ENCODE peak calls at places on chromosomes 5 and 9, in eight cellular contexts. S, T, F, U, A, R, E and D are unnamed samples.

GRCh38 chr9:91253488-91253887 is 108.2 kb downstream of the AUH start:
- DNase-seq in S (no peak), T (no peak), F (no peak), U (no peak), A (no peak), R (no peak), E (no peak), D (no peak)

GRCh38 chr5:74640450-74641013 is at the start of gene ENC1:
- DNase-seq in S (peak), T (peak), F (peak), U (peak), A (peak), R (peak), E (peak), D (peak)

GRCh38 chr9:11158063-11158462 is 545.3 kb upstream of the PTPRD start:
- DNase-seq in S (no peak), T (no peak), F (no peak), U (no peak), A (no peak), R (no peak), E (no peak), D (no peak)

GRCh38 chr9:27125030-27125429 is 16.0 kb downstream of the TEK start:
- DNase-seq in S (peak), T (peak), F (peak), U (no peak), A (no peak), R (peak), E (peak), D (peak)

GRCh38 chr9:70043689-70044449 is at the start of gene MAMDC2:
- DNase-seq in S (peak), T (peak), F (peak), U (no peak), A (peak), R (no peak), E (peak), D (no peak)

GRCh38 chr9:71858812-71859211 is 52.2 kb downstream of the ABHD17B start:
- DNase-seq in S (no peak), T (no peak), F (no peak), U (no peak), A (no peak), R (no peak), E (no peak), D (no peak)

GRCh38 chr5:61333351-61334223 is 1.5 kb downstream of the ZSWIM6 start:
- DNase-seq in S (no peak), T (peak), F (peak), U (peak), A (peak), R (peak), E (no peak), D (no peak)

GRCh38 chr5:31763399-31763798 is 124.5 kb downstream of the PDZD2 start:
- DNase-seq in S (no peak), T (no peak), F (no peak), U (no peak), A (no peak), R (no peak), E (no peak), D (no peak)

GRCh38 chr5:134458676-134459403 is 47.2 kb upstream of the CDKN2AIPNL start:
- DNase-seq in S (no peak), T (no peak), F (no peak), U (no peak), A (no peak), R (no peak), E (no peak), D (no peak)

GRCh38 chr5:155299342-155300006 is 285.9 kb downstream of the KIF4B start:
- DNase-seq in S (no peak), T (no peak), F (peak), U (no peak), A (no peak), R (no peak), E (no peak), D (no peak)

GRCh38 chr5:111551120-111551519 is 38.8 kb upstream of the STARD4 start:
- DNase-seq in S (no peak), T (no peak), F (no peak), U (no peak), A (no peak), R (no peak), E (no peak), D (no peak)

GRCh38 chr9:101572316-101572715 is 22.5 kb downstream of the PPP3R2 start:
- DNase-seq in S (no peak), T (no peak), F (no peak), U (no peak), A (no peak), R (no peak), E (no peak), D (no peak)

GRCh38 chr5:13566903-13567339 is 377.6 kb downstream of the DNAH5 start:
- DNase-seq in S (no peak), T (no peak), F (no peak), U (no peak), A (no peak), R (peak), E (no peak), D (no peak)

GRCh38 chr5:173235499-173236394 is 741 bp upstream of the NKX2-5 start:
- DNase-seq in S (no peak), T (no peak), F (no peak), U (no peak), A (no peak), R (no peak), E (no peak), D (no peak)

GRCh38 chr5:139808481-139809330 is 13.1 kb downstream of the PSD2 start:
- DNase-seq in S (peak), T (no peak), F (peak), U (no peak), A (no peak), R (peak), E (no peak), D (no peak)

GRCh38 chr5:34802834-34803563 is 36.0 kb upstream of the TTC23L start:
- DNase-seq in S (no peak), T (no peak), F (no peak), U (no peak), A (no peak), R (no peak), E (no peak), D (no peak)

GRCh38 chr9:126617740-126618133 is 4.0 kb downstream of the LMX1B start:
- DNase-seq in S (no peak), T (no peak), F (no peak), U (no peak), A (no peak), R (no peak), E (no peak), D (no peak)

GRCh38 chr9:99211746-99212145 is 10.0 kb downstream of the ALG2 start:
- DNase-seq in S (no peak), T (no peak), F (no peak), U (no peak), A (no peak), R (no peak), E (no peak), D (no peak)

GRCh38 chr5:132655821-132656773 is 1.9 kb upstream of the IL13 start:
- DNase-seq in S (no peak), T (peak), F (no peak), U (no peak), A (no peak), R (no peak), E (peak), D (no peak)

GRCh38 chr5:127068771-127069330 is 4.5 kb downstream of the C5orf63 start:
- DNase-seq in S (no peak), T (no peak), F (peak), U (no peak), A (no peak), R (peak), E (no peak), D (no peak)

GRCh38 chr5:149485655-149486615 is 65.3 kb downstream of the CSNK1A1 start:
- DNase-seq in S (no peak), T (no peak), F (peak), U (no peak), A (no peak), R (peak), E (no peak), D (no peak)